ENCODE peak calls at places on chromosomes 1 and 21, in eight cellular contexts. V is CD8-positive, alpha-beta T cell; E is kidney epithelial cell; W is A673; M is AG04450; Q is brain microvascular endothelial cell; H is astrocyte; T is left ventricle myocardium inferior. K is an unnamed sample.

GRCh38 chr21:15759469-15759868 is 29.7 kb downstream of the USP25 start:
- DNase-seq in V (no peak), E (no peak), W (no peak), M (no peak), Q (no peak), H (no peak), T (no peak), K (no peak)

GRCh38 chr1:110150330-110151174 is at the start of gene SLC6A17:
- DNase-seq in V (no peak), E (no peak), W (peak; percentile 62), M (no peak), Q (peak; percentile 43), H (peak; percentile 35), T (no peak), K (peak; percentile 57)

GRCh38 chr1:87439821-87440220 is 111.1 kb downstream of the LMO4 start:
- DNase-seq in V (no peak), E (no peak), W (no peak), M (no peak), Q (no peak), H (no peak), T (no peak), K (peak; percentile 3)

GRCh38 chr1:155010211-155010918 is 7.8 kb downstream of the ZBTB7B start:
- DNase-seq in V (no peak), E (no peak), W (no peak), M (no peak), Q (no peak), H (no peak), T (no peak), K (no peak)

GRCh38 chr1:50724626-50725286 is 235.3 kb downstream of the FAF1 start:
- DNase-seq in V (no peak), E (no peak), W (no peak), M (no peak), Q (no peak), H (no peak), T (no peak), K (no peak)

GRCh38 chr1:228037401-228038386 is 30.9 kb downstream of the WNT3A start:
- DNase-seq in V (no peak), E (no peak), W (peak; percentile 45), M (no peak), Q (peak; percentile 37), H (no peak), T (no peak), K (peak; percentile 43)

GRCh38 chr1:224872832-224873644 is 56.4 kb upstream of the DNAH14 start:
- DNase-seq in V (no peak), E (no peak), W (no peak), M (no peak), Q (no peak), H (no peak), T (no peak), K (no peak)

GRCh38 chr1:180168786-180169640 is 14.3 kb downstream of the QSOX1 start:
- DNase-seq in V (no peak), E (no peak), W (peak; percentile 51), M (no peak), Q (no peak), H (no peak), T (no peak), K (peak; percentile 52)

GRCh38 chr21:42654179-42654912 is 925 bp downstream of the PDE9A start:
- DNase-seq in V (peak; percentile 26), E (no peak), W (peak; percentile 78), M (no peak), Q (no peak), H (no peak), T (no peak), K (no peak)

GRCh38 chr1:28449904-28450303 is 55.9 kb upstream of the RCC1 start:
- DNase-seq in V (peak; percentile 14), E (no peak), W (no peak), M (no peak), Q (no peak), H (peak; percentile 78), T (no peak), K (peak; percentile 88)

GRCh38 chr1:211581521-211581920 is 2.6 kb upstream of the SLC30A1 start:
- DNase-seq in V (no peak), E (no peak), W (no peak), M (no peak), Q (no peak), H (peak; percentile 81), T (no peak), K (no peak)

GRCh38 chr1:25028587-25028909 is 98.5 kb upstream of the RUNX3 start:
- DNase-seq in V (no peak), E (no peak), W (no peak), M (no peak), Q (no peak), H (no peak), T (no peak), K (no peak)

GRCh38 chr1:25024631-25025350 is 94.7 kb upstream of the RUNX3 start:
- DNase-seq in V (no peak), E (no peak), W (no peak), M (no peak), Q (no peak), H (no peak), T (no peak), K (no peak)

GRCh38 chr1:25027876-25028586 is 98.0 kb upstream of the RUNX3 start:
- DNase-seq in V (no peak), E (no peak), W (no peak), M (no peak), Q (no peak), H (no peak), T (no peak), K (no peak)

GRCh38 chr1:25026304-25026703 is 96.2 kb upstream of the RUNX3 start:
- DNase-seq in V (no peak), E (no peak), W (no peak), M (no peak), Q (no peak), H (no peak), T (no peak), K (no peak)

GRCh38 chr1:25026757-25027450 is 96.8 kb upstream of the RUNX3 start:
- DNase-seq in V (no peak), E (no peak), W (no peak), M (no peak), Q (no peak), H (no peak), T (no peak), K (no peak)
- TF ChIP-seq CTCF in V (no peak), E (no peak), W (no peak), M (no peak), Q (peak; percentile 52), H (no peak), T (no peak), K (no peak)

GRCh38 chr1:22550021-22550420 is 13.3 kb upstream of the EPHA8 start:
- DNase-seq in V (no peak), E (no peak), W (no peak), M (no peak), Q (no peak), H (no peak), T (no peak), K (no peak)
- H3K27me3 ChIP-seq in V (no peaks in the 10 kb centered on the region), E (peaks cover 66% of the 10 kb centered on the region), W (peaks cover 64% of the 10 kb centered on the region), M (peaks cover 82% of the 10 kb centered on the region), Q (peaks cover 52% of the 10 kb centered on the region), H (peaks cover 45% of the 10 kb centered on the region), T (peaks cover 97% of the 10 kb centered on the region), K (peaks cover 25% of the 10 kb centered on the region)

GRCh38 chr1:184051138-184051484 is 419 bp upstream of the TSEN15 start:
- DNase-seq in V (no peak), E (no peak), W (no peak), M (no peak), Q (no peak), H (peak; percentile 16), T (no peak), K (peak; percentile 18)

GRCh38 chr1:184052194-184052559 is 647 bp downstream of the TSEN15 start:
- DNase-seq in V (no peak), E (no peak), W (no peak), M (no peak), Q (no peak), H (no peak), T (no peak), K (no peak)

GRCh38 chr1:184051485-184052193 is at the start of gene TSEN15:
- DNase-seq in V (peak; percentile 78), E (no peak), W (peak; percentile 92), M (no peak), Q (peak; percentile 63), H (peak; percentile 68), T (peak; percentile 81), K (peak; percentile 61)

GRCh38 chr1:184053881-184054280 is 2.4 kb downstream of the TSEN15 start:
- DNase-seq in V (no peak), E (no peak), W (no peak), M (no peak), Q (no peak), H (no peak), T (no peak), K (no peak)

GRCh38 chr1:184052750-184053149 is 1.2 kb downstream of the TSEN15 start:
- DNase-seq in V (no peak), E (no peak), W (no peak), M (no peak), Q (no peak), H (no peak), T (no peak), K (no peak)
- H3K4me3 ChIP-seq in V (peak overlapping the region; percentile 86), E (peak overlapping the region; percentile 66), W (peak overlapping the region; percentile 69), M (peak overlapping the region; percentile 82), Q (peak overlapping the region; percentile 76), H (peak overlapping the region; percentile 90), T (peak overlapping the region; percentile 91), K (no peak overlapping the region)

GRCh38 chr1:99180343-99180808 is 83.9 kb upstream of the PLPPR4 start:
- DNase-seq in V (peak; percentile 62), E (peak; percentile 31), W (peak; percentile 87), M (peak; percentile 51), Q (peak; percentile 75), H (peak; percentile 67), T (peak; percentile 41), K (peak; percentile 62)

GRCh38 chr1:99173900-99174299 is 90.4 kb upstream of the PLPPR4 start:
- DNase-seq in V (no peak), E (no peak), W (no peak), M (no peak), Q (no peak), H (peak; percentile 11), T (no peak), K (no peak)

GRCh38 chr1:99180915-99181314 is 83.4 kb upstream of the PLPPR4 start:
- DNase-seq in V (no peak), E (no peak), W (no peak), M (no peak), Q (no peak), H (no peak), T (no peak), K (no peak)

GRCh38 chr1:99176753-99177152 is 87.5 kb upstream of the PLPPR4 start:
- DNase-seq in V (no peak), E (no peak), W (no peak), M (no peak), Q (peak; percentile 22), H (peak; percentile 51), T (no peak), K (no peak)

DNA sequence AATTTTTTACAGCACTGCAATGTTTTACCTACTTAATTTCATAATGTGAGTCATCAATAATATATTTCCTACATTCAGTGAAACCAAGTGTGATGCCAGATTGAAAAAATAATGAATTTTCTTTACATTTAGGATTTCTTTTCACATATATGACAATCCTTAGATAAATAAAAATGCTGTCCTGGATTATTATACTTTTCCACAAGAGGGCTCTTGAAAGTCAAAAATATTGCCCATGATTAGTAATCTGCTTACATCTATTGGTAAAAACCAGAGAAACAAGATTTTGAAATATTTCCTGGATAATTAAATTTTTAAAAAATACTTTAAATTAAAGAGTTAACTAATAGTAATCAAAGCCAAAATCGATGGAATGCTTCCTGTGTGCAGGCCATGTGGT is 86.8 kb upstream of the PLPPR4 start:
- DNase-seq in V (no peak), E (no peak), W (no peak), M (no peak), Q (no peak), H (no peak), T (no peak), K (no peak)
- TF ChIP-seq CTCF in V (no peak), E (no peak), W (no peak), M (peak; percentile 19), Q (no peak), H (no peak), T (no peak), K (no peak)

K was measured in bronchial epithelial cell.